ENCODE peak calls at places on chromosomes 7 and 10, in nine cellular contexts. N is neuronal stem cell, B is ureter, D is GM12878, P is GOT3, T is left ventricle myocardium superior, Q is glutamatergic neuron, I is IMR-90, C is skeletal muscle cell. U is an unnamed sample.

GRCh38 chr7:69363131-69363530 is 235.1 kb upstream of the AUTS2 start:
- DNase-seq in I (no peak), C (no peak), Q (no peak), P (no peak), D (no peak), N (no peak), B (no peak), T (no peak), U (no peak)

GRCh38 chr7:106820321-106821217 is 44.5 kb upstream of the PIK3CG start:
- DNase-seq in C (no peak), P (no peak), I (no peak), T (no peak), N (no peak), B (no peak), Q (no peak), D (no peak), U (no peak)

GRCh38 chr10:127168251-127168650 is 28.1 kb downstream of the INSYN2A start:
- DNase-seq in C (no peak), T (no peak), P (no peak), N (no peak), I (no peak), D (no peak), Q (no peak), B (no peak), U (no peak)

GRCh38 chr10:119024882-119025281 is 4.6 kb upstream of the NANOS1 start:
- DNase-seq in N (no peak), B (no peak), D (no peak), Q (no peak), C (no peak), I (no peak), T (no peak), P (no peak), U (no peak)

GRCh38 chr7:158251061-158251965 is 336.3 kb downstream of the PTPRN2 start:
- DNase-seq in C (no peak), I (no peak), B (no peak), T (no peak), N (no peak), Q (no peak), D (no peak), P (no peak), U (no peak)

GRCh38 chr7:108094375-108094774 is 35.8 kb downstream of the LAMB4 start:
- DNase-seq in T (no peak), N (no peak), Q (no peak), P (no peak), C (peak; percentile 75), B (no peak), D (no peak), I (peak; percentile 76), U (no peak)

GRCh38 chr7:88312061-88312663 is 5.5 kb upstream of the STEAP4 start:
- DNase-seq in C (no peak), B (peak; percentile 52), N (no peak), I (no peak), P (no peak), Q (no peak), T (peak; percentile 85), D (no peak), U (no peak)

GRCh38 chr10:95261926-95262325 is 28.9 kb downstream of the PDLIM1 start:
- DNase-seq in B (no peak), D (no peak), P (no peak), C (no peak), T (no peak), I (no peak), N (no peak), Q (no peak), U (no peak)

GRCh38 chr7:2757361-2757903 is 69.4 kb downstream of the AMZ1 start:
- DNase-seq in N (no peak), P (no peak), T (peak; percentile 62), B (peak; percentile 69), Q (no peak), D (no peak), I (no peak), C (no peak), U (no peak)

GRCh38 chr10:102802920-102803534 is 34.2 kb downstream of the CYP17A1 start:
- DNase-seq in B (no peak), T (no peak), D (peak; percentile 38), P (no peak), I (peak; percentile 99), C (peak; percentile 78), Q (no peak), N (no peak), U (no peak)